ENCODE peak calls at places on chromosome 6, in seven cellular contexts. S, H, V, K, W, R and X are unnamed samples.
A peak's percentile ranks its signal among the peaks of the same experiment; 100 is the strongest.

GRCh38 chr6:168198302-168199180 is 119.5 kb upstream of the FRMD1 start:
- DNase-seq in S (no peak), H (no peak), V (no peak), K (no peak), W (no peak), R (peak; percentile 46), X (peak; percentile 40)

GRCh38 chr6:163323274-163323673 is 91.2 kb upstream of the QKI start:
- DNase-seq in S (no peak), H (no peak), V (no peak), K (no peak), W (no peak), R (no peak), X (no peak)

GRCh38 chr6:67244037-67244436 is 1391.0 kb upstream of the ADGRB3 start:
- DNase-seq in S (no peak), H (no peak), V (no peak), K (no peak), W (no peak), R (no peak), X (no peak)

GRCh38 chr6:87641065-87641692 is 51.2 kb downstream of the ORC3 start:
- DNase-seq in S (no peak), H (no peak), V (no peak), K (no peak), W (no peak), R (no peak), X (no peak)

GRCh38 chr6:112153926-112154621 is 66.7 kb downstream of the FAM229B start:
- DNase-seq in S (no peak), H (no peak), V (peak; percentile 18), K (no peak), W (peak; percentile 31), R (no peak), X (no peak)

GRCh38 chr6:37759221-37760154 is 60.0 kb upstream of the ZFAND3 start:
- DNase-seq in S (no peak), H (no peak), V (no peak), K (no peak), W (no peak), R (no peak), X (no peak)

GRCh38 chr6:140441256-140441655 is 1066.8 kb upstream of the CITED2 start:
- DNase-seq in S (no peak), H (peak; percentile 41), V (peak; percentile 23), K (peak; percentile 46), W (peak; percentile 11), R (peak; percentile 66), X (peak; percentile 67)

GRCh38 chr6:37695857-37696219 is 1.8 kb downstream of the MDGA1 start:
- DNase-seq in S (no peak), H (no peak), V (no peak), K (peak; percentile 13), W (peak; percentile 58), R (no peak), X (no peak)

GRCh38 chr6:148265058-148265457 is 77.6 kb upstream of the SASH1 start:
- DNase-seq in S (no peak), H (no peak), V (no peak), K (no peak), W (no peak), R (no peak), X (no peak)

GRCh38 chr6:28867078-28867414 is 56.7 kb downstream of the TRIM27 start:
- DNase-seq in S (no peak), H (no peak), V (no peak), K (no peak), W (peak; percentile 52), R (no peak), X (no peak)

GRCh38 chr6:28866342-28867077 is 57.3 kb downstream of the TRIM27 start:
- DNase-seq in S (no peak), H (peak; percentile 81), V (peak; percentile 86), K (peak; percentile 53), W (peak; percentile 70), R (peak; percentile 85), X (peak; percentile 84)

GRCh38 chr6:28863607-28864320 is 60.0 kb downstream of the TRIM27 start:
- DNase-seq in S (no peak), H (peak; percentile 79), V (peak; percentile 87), K (peak; percentile 41), W (peak; percentile 69), R (peak; percentile 86), X (peak; percentile 82)

GRCh38 chr6:28862077-28862476 is 61.7 kb downstream of the TRIM27 start:
- DNase-seq in S (no peak), H (no peak), V (no peak), K (no peak), W (no peak), R (no peak), X (no peak)

DNA sequence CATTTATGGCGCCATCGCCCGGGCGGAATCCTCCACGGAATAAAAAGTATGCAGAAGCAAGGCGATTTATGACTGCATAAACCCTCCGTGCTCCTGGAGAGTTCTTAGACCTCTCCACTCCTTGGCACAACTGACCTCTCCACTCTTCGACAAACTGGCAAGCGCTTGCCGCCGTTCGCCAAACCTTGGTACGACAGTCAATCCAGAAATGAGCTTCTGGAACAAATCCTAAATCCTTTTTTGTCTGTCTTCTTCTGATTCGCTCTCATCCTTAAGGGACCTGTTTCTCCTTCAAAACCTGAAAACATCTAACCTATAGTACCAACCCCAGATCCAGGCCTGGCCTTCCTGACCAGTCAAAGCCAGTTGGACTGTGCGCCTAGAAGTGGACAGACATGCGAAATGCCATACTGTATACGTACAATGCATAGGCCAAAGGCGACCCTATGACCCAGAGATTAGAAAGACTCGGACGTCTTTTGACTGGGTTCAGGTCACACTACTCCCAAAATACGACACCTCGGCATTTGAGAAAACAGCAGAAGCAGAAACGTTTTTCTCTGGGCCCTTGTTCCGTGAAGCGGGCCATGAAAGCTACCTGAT is 59.4 kb downstream of the TRIM27 start:
- DNase-seq in S (no peak), H (no peak), V (no peak), K (peak; percentile 60), W (no peak), R (no peak), X (no peak)
- H3K4me3 ChIP-seq in S (peak overlapping the region; percentile 93), H (peak overlapping the region; percentile 54), V (peak overlapping the region; percentile 71), K (peak overlapping the region; percentile 56), W (peak overlapping the region; percentile 97), R (peak overlapping the region; percentile 68), X (peak overlapping the region; percentile 76)

GRCh38 chr6:49939993-49940498 is 23.9 kb downstream of the DEFB114 start:
- DNase-seq in S (no peak), H (no peak), V (peak; percentile 0), K (no peak), W (no peak), R (no peak), X (no peak)
- TF ChIP-seq EP300 in S (no peak), H (no peak), V (no peak), K (no peak), W (no peak), R (no peak), X (no peak)

DNA sequence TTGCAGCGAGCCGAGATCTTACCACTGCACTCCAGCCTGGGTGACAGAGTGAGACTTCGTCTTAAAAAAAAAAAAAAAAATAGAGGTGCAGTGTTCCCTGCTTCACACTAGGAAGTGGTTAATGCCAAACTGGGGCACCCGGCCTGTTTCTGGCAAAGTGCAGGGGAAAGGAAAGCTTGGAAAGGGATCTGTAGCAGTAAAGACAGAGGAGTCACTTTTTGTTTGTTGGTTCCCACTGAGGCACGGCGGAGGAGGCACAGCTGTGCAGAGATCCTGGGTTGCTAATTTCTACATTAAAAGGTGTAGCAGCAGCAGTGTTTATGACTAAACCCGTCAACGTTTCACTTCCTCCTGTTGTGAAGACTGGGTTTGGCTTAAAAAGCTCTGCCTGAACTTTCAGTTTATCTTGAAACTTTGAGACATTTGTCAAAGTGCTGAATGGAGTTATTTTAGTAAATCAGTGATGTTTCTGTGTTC is 125.6 kb downstream of the CARMIL1 start:
- DNase-seq in S (no peak), H (peak; percentile 56), V (no peak), K (no peak), W (no peak), R (no peak), X (no peak)
- H3K4me3 ChIP-seq in S (no peak overlapping the region), H (no peak overlapping the region), V (no peak overlapping the region), K (no peak overlapping the region), W (no peak overlapping the region), R (no peak overlapping the region), X (no peak overlapping the region)

DNA sequence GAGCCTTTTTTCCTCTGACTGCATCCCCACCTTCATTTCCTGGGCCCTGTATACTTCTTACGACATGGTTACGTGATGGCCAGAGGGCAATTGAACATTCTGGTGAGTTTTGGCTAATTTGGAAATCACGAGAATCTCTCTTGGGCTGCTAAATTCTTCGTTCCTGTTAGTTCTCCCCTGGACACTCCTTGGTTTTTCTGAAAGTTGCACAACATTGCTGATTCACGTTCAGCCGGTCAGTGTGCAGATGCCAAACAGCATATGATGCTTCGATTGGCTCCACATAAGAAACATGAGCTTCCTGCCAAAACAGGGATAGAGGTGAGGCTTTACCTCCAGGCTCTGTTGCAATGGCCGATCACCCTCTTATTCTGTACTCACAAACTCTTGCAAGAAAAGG is 119.4 kb upstream of the LY86 start:
- DNase-seq in S (no peak), H (no peak), V (no peak), K (no peak), W (no peak), R (no peak), X (no peak)
- TF ChIP-seq EP300 in S (no peak), H (no peak), V (no peak), K (no peak), W (no peak), R (no peak), X (no peak)

DNA sequence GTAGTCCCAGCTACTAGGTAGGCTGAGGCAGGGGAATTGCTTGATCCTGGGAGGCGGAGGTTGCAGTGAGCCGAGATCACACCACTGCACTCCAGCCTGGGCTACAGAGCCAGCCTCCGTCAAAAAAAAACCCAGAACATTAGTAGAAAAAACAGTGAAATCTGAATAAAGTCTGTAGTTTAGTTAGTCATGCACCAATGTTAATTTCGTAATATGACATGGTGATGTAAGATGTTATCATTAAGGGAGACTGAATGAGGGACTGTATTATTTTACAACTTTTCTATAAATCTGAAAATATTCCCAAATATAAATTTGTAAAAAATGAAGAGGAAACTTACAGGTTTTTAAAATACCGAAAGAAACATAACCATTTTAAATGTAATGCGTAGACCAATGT is 2.1 kb downstream of the GSTA4 start:
- DNase-seq in S (no peak), H (no peak), V (no peak), K (no peak), W (no peak), R (no peak), X (no peak)
- H3K4me3 ChIP-seq in S (no peak overlapping the region), H (no peak overlapping the region), V (no peak overlapping the region), K (no peak overlapping the region), W (peak overlapping the region; percentile 97), R (no peak overlapping the region), X (peak overlapping the region; percentile 66)

DNA sequence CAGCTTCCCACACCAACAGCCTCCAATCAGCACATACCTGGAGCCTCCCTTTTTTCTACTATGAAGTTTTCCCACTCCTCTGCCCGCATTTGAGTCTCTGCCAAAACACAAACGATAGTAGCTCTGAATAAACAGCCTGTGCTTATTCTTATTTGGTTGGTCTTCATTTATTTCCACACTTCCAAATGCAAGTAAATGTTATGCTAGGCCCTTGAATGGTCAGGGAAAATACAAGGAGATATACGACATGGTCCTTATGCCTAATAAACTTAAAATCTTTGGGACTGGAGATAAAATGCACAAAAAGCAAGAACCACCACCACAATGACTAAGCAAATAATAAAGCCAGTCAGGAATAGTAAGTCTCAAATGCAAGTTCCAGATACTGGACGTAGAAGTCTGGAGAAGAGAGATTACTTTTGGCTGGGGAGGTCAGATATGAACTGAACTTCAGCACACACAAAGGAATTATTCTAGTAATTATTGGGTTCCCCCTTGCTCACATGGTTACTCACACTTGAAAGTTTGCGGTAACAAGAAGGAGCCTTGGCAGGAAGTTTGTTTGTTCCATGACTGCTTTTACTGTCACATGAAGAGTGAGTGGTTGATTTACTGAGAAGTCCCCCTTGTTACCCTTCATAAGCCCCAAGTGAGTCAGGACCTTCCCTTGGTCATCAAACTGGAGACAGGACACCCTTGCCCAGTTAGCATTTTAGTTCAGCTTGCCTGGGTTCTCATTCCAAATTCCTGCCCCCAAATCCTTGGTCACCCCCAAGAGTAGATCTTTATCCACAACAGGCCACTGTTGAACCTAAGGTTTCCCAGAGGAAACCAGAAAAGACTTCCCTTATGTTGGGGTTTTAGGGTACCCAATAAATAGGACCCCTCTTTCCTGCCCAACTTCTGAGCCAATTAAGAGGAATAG is 511.2 kb upstream of the JARID2 start:
- DNase-seq in S (no peak), H (no peak), V (peak; percentile 18), K (no peak), W (no peak), R (no peak), X (no peak)
- TF ChIP-seq EP300 in S (no peak), H (no peak), V (no peak), K (no peak), W (no peak), R (peak; percentile 51), X (no peak)